ENCODE peak calls at places on chromosomes 2 and 18, in four cellular contexts. O, A, X and N are unnamed samples.

GRCh38 chr2:240961878-240962277 is 36.5 kb upstream of the SNED1 start:
- DNase-seq in O (no peak), A (no peak), X (no peak), N (no peak)

GRCh38 chr2:8438476-8438875 is 243.4 kb upstream of the ID2 start:
- DNase-seq in O (no peak), A (no peak), X (no peak), N (no peak)

GRCh38 chr2:12005886-12006681 is 259.7 kb downstream of the LPIN1 start:
- DNase-seq in O (peak), A (no peak), X (peak), N (no peak)

GRCh38 chr2:144511945-144512344 is 8.0 kb downstream of the ZEB2 start:
- DNase-seq in O (no peak), A (no peak), X (no peak), N (no peak)

GRCh38 chr2:236180831-236181453 is 12.8 kb upstream of the GBX2 start:
- DNase-seq in O (no peak), A (peak), X (peak), N (peak)

GRCh38 chr2:10257036-10257435 is 45.7 kb upstream of the HPCAL1 start:
- DNase-seq in O (no peak), A (no peak), X (no peak), N (no peak)

GRCh38 chr2:149743842-149744468 is 156.4 kb upstream of the MMADHC start:
- DNase-seq in O (no peak), A (peak), X (no peak), N (peak)

GRCh38 chr2:36339819-36340218 is 15.8 kb upstream of the CRIM1 start:
- DNase-seq in O (no peak), A (no peak), X (no peak), N (peak)

GRCh38 chr2:223674998-223675609 is 72.9 kb upstream of the SCG2 start:
- DNase-seq in O (no peak), A (peak), X (no peak), N (peak)
- TF ChIP-seq CTCF in O (no peak), A (peak), X (no peak), N (peak)

GRCh38 chr2:29329899-29330298 is 214.7 kb downstream of the CLIP4 start:
- DNase-seq in O (no peak), A (no peak), X (peak), N (no peak)
- TF ChIP-seq CTCF in O (no peak), A (peak), X (no peak), N (peak)

DNA sequence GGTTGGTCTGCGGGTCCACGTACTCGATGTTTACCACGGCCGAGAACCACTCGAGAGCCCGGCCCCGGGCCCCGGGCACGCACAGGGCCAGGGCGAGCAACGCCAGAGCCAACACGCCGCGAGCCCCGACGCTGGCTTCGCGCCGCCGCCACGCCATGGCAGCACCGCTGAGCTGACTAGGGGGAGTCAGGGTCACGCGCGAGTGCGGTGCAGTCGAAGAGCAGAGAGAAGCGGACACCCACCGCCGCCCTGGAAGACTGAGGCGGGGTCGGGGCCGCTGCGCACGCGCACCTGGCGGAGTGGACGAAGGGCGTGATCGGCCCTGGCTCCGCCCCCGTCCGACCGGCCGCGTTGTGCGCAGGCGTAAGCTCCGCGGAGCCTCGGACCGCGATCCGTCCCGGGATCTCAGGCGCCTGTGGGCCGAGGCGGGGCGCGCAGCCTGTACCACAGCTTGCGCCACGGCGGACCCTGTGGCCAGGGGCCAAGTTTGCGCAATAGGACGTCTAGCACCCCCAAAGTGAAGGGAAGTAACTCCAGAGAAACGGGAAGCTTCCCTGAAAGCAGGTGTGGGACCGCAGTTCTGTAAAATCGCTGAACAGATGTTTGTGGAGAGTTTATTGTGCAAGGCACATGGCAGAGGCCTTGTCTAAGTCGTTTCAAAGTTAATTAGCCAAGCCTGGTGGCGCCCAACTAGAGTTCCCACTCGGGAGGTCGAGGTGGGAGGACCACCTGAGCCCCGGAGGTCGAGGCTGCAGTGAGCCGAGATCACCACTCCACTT is at the start of gene RNF149:
- DNase-seq in O (peak), A (peak), X (peak), N (peak)
- TF ChIP-seq CTCF in O (no peak), A (no peak), X (no peak), N (no peak)

GRCh38 chr18:74152906-74153305 is 4.6 kb downstream of the TIMM21 start:
- DNase-seq in O (no peak), A (no peak), X (no peak), N (no peak)
- TF ChIP-seq CTCF in O (no peak), A (no peak), X (no peak), N (peak)

GRCh38 chr2:170266358-170266757 is 88.4 kb downstream of the MYO3B start:
- DNase-seq in O (no peak), A (no peak), X (no peak), N (no peak)
- TF ChIP-seq CTCF in O (no peak), A (no peak), X (no peak), N (no peak)

DNA sequence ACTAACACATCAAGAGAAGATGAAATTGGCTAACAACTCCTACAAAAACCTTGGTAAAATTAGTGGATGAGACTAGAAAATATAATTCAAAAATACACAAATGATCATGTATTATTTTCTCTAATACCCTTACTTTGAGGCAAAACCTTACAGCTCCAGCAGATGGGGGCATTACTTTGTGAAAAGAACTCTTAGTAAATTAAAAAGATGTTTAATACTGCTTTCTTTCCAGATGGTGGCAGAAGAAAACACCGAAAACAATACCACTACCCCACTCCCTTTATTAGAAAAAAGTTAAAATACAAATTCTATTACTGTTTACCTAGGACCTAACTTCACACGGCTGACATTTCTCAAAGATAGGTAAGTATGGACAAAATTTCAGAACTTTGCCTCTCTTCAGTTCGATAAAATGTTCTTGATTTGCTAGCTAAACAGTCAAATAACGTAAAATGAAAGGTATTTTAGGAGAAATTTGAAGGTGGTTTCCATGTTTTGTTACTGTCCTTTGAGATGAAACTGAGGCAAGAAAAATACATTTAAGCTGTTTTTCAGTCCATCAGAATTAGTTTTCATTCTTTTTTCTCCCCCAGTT is 30.6 kb downstream of the ORC4 start:
- DNase-seq in O (no peak), A (peak), X (peak), N (peak)
- TF ChIP-seq CTCF in O (peak), A (peak), X (peak), N (peak)

DNA sequence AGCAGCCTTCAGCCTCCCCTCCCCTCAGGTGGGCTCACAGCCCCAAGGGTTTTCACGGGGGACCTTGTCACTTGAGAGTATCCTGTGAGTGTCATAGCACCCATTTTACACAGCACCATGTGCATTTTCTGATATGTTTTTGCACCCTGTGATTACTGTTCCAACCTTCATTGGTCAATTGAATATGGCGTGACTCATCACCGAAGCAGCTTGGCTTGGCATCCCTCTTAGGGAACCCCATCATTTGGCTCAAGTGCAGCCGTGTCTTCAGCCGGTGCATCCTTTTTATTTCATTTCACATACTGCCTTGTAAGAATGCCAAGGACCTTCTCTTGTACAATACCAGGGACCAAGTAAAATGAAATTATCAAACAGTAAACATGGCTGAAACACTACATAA is 57.6 kb downstream of the NPAS2 start:
- DNase-seq in O (no peak), A (no peak), X (no peak), N (peak)
- TF ChIP-seq CTCF in O (no peak), A (no peak), X (no peak), N (no peak)

GRCh38 chr2:187136646-187137045 is 287.7 kb upstream of the ZSWIM2 start:
- DNase-seq in O (no peak), A (no peak), X (no peak), N (peak)

GRCh38 chr2:187139469-187139868 is 290.5 kb upstream of the ZSWIM2 start:
- DNase-seq in O (no peak), A (no peak), X (no peak), N (no peak)

GRCh38 chr2:187143537-187143936 is 294.6 kb upstream of the ZSWIM2 start:
- DNase-seq in O (no peak), A (no peak), X (no peak), N (no peak)

GRCh38 chr2:187138240-187138639 is 289.3 kb upstream of the ZSWIM2 start:
- DNase-seq in O (no peak), A (peak), X (no peak), N (peak)
- TF ChIP-seq CTCF in O (peak), A (peak), X (peak), N (peak)

GRCh38 chr2:234978466-234979203 is 26.8 kb downstream of the SH3BP4 start:
- DNase-seq in O (peak), A (no peak), X (no peak), N (peak)
- TF ChIP-seq CTCF in O (no peak), A (no peak), X (no peak), N (no peak)

GRCh38 chr2:116952254-116952653 is 862.2 kb upstream of the DDX18 start:
- DNase-seq in O (no peak), A (no peak), X (no peak), N (no peak)
- TF ChIP-seq CTCF in O (no peak), A (no peak), X (no peak), N (no peak)